ENCODE peak calls at places on chromosomes 11 and 22, in seven cellular contexts. H is AG04449, X is kidney epithelial cell, E is heart left ventricle, B is body of pancreas, O is stomach, C is mucosa of descending colon. D is an unnamed sample.

GRCh38 chr11:47861762-47862161 is 13.6 kb upstream of the NUP160 start:
- DNase-seq in H (no peak), X (no peak), E (no peak), B (no peak), O (no peak), C (no peak), D (no peak)

GRCh38 chr22:25346859-25347751 is 127.7 kb downstream of the CRYBB2 start:
- DNase-seq in H (no peak), X (no peak), E (no peak), B (no peak), O (no peak), C (no peak), D (no peak)

GRCh38 chr11:92136792-92137191 is 87.8 kb upstream of the FAT3 start:
- DNase-seq in H (no peak), X (no peak), E (no peak), B (no peak), O (no peak), C (no peak), D (no peak)

GRCh38 chr22:46366327-46366731 is 30.8 kb downstream of the TRMU start:
- DNase-seq in H (no peak), X (no peak), E (no peak), B (no peak), O (no peak), C (no peak), D (no peak)

GRCh38 chr11:85379066-85379465 is 248.1 kb downstream of the DLG2 start:
- DNase-seq in H (no peak), X (no peak), E (no peak), B (no peak), O (no peak), C (no peak), D (no peak)

GRCh38 chr11:64447717-64448598 is 89.0 kb downstream of the RPS6KA4 start:
- DNase-seq in H (no peak), X (no peak), E (no peak), B (peak), O (peak), C (peak), D (no peak)

GRCh38 chr11:57460017-57460755 is at the start of gene RTN4RL2:
- DNase-seq in H (no peak), X (no peak), E (peak), B (peak), O (no peak), C (peak), D (no peak)

GRCh38 chr11:44718612-44719390 is 8.0 kb upstream of the TSPAN18 start:
- DNase-seq in H (no peak), X (no peak), E (no peak), B (no peak), O (no peak), C (no peak), D (no peak)

GRCh38 chr11:45755281-45755859 is 49.6 kb upstream of the SLC35C1 start:
- DNase-seq in H (no peak), X (no peak), E (no peak), B (no peak), O (no peak), C (no peak), D (no peak)

GRCh38 chr11:124758355-124759267 is 3.5 kb downstream of the ESAM start:
- DNase-seq in H (no peak), X (no peak), E (peak), B (peak), O (peak), C (peak), D (no peak)

GRCh38 chr22:29342577-29343312 is 27.2 kb upstream of the RASL10A start:
- DNase-seq in H (no peak), X (no peak), E (peak), B (peak), O (peak), C (no peak), D (no peak)
- TF ChIP-seq CTCF in H (no peak), X (no peak), E (no peak), B (no peak), O (no peak), C (no peak), D (no peak)

GRCh38 chr11:105274631-105275030 is 135.1 kb upstream of the CARD18 start:
- DNase-seq in H (no peak), X (no peak), E (no peak), B (no peak), O (no peak), C (no peak), D (no peak)

GRCh38 chr11:105269862-105270261 is 130.3 kb upstream of the CARD18 start:
- DNase-seq in H (no peak), X (no peak), E (no peak), B (no peak), O (no peak), C (no peak), D (no peak)

GRCh38 chr11:105268404-105269062 is 129.0 kb upstream of the CARD18 start:
- DNase-seq in H (no peak), X (no peak), E (no peak), B (no peak), O (no peak), C (no peak), D (no peak)

GRCh38 chr11:105273660-105274280 is 134.2 kb upstream of the CARD18 start:
- DNase-seq in H (no peak), X (no peak), E (no peak), B (no peak), O (no peak), C (no peak), D (no peak)
- H3K4me3 ChIP-seq in H (no peak), X (no peak), E (no peak), B (no peak), O (no peak), C (no peak), D (no peak)

GRCh38 chr11:12102588-12103410 is 7.6 kb upstream of the MICAL2 start:
- DNase-seq in H (no peak), X (no peak), E (no peak), B (no peak), O (no peak), C (no peak), D (no peak)
- TF ChIP-seq CTCF in H (no peak), X (no peak), E (no peak), B (no peak), O (no peak), C (no peak), D (no peak)

GRCh38 chr11:27921472-27921871 is 186.5 kb downstream of the KIF18A start:
- DNase-seq in H (no peak), X (no peak), E (no peak), B (no peak), O (no peak), C (no peak), D (no peak)

GRCh38 chr11:27926981-27927481 is 180.9 kb downstream of the KIF18A start:
- DNase-seq in H (peak), X (peak), E (no peak), B (no peak), O (no peak), C (no peak), D (peak)

GRCh38 chr11:27930946-27931345 is 177.0 kb downstream of the KIF18A start:
- DNase-seq in H (no peak), X (no peak), E (no peak), B (no peak), O (no peak), C (no peak), D (peak)

GRCh38 chr11:27926056-27926455 is 181.9 kb downstream of the KIF18A start:
- DNase-seq in H (no peak), X (no peak), E (no peak), B (no peak), O (no peak), C (no peak), D (no peak)

GRCh38 chr11:27926469-27926868 is 181.5 kb downstream of the KIF18A start:
- DNase-seq in H (no peak), X (no peak), E (no peak), B (no peak), O (no peak), C (no peak), D (no peak)
- H3K4me3 ChIP-seq in H (no peak), X (no peak), E (no peak), B (no peak), O (no peak), C (no peak), D (no peak)

GRCh38 chr22:42630211-42630610 is 10.2 kb downstream of the ATP5MGL start:
- DNase-seq in H (no peak), X (no peak), E (no peak), B (no peak), O (no peak), C (no peak), D (no peak)

GRCh38 chr22:42633013-42633412 is 7.4 kb downstream of the ATP5MGL start:
- DNase-seq in H (no peak), X (no peak), E (no peak), B (no peak), O (no peak), C (no peak), D (no peak)

GRCh38 chr22:42635531-42635930 is 4.9 kb downstream of the ATP5MGL start:
- DNase-seq in H (peak), X (peak), E (peak), B (no peak), O (peak), C (no peak), D (peak)

GRCh38 chr22:42630901-42631602 is 9.3 kb downstream of the ATP5MGL start:
- DNase-seq in H (no peak), X (no peak), E (no peak), B (no peak), O (no peak), C (no peak), D (no peak)

GRCh38 chr22:42632096-42632495 is 8.3 kb downstream of the ATP5MGL start:
- DNase-seq in H (no peak), X (no peak), E (no peak), B (no peak), O (no peak), C (no peak), D (no peak)
- TF ChIP-seq CTCF in H (peak), X (peak), E (peak), B (no peak), O (no peak), C (no peak), D (peak)

D was measured in retinal pigment epithelial cell.